ENCODE peak calls at places on chromosomes 12 and 14, in seven cellular contexts. One of them, this sample, is unnamed.

GRCh38 chr14:83164016-83164415 is 1630.4 kb upstream of the SEL1L start:
- DNase-seq in pancreas: no peak
- DNase-seq in ascending aorta: no peak
- DNase-seq in prostate gland: no peak
- DNase-seq in RWPE1: no peak
- DNase-seq in A549: no peak
- DNase-seq in choroid plexus epithelial cell: peak; percentile 89
- DNase-seq in this sample: no peak

GRCh38 chr12:77133566-77133965 is 68.2 kb upstream of the E2F7 start:
- DNase-seq in pancreas: peak; percentile 12
- DNase-seq in ascending aorta: no peak
- DNase-seq in prostate gland: no peak
- DNase-seq in RWPE1: peak; percentile 37
- DNase-seq in A549: peak; percentile 23
- DNase-seq in choroid plexus epithelial cell: peak; percentile 71
- DNase-seq in this sample: no peak

GRCh38 chr12:62396750-62397149 is 69.9 kb upstream of the MON2 start:
- DNase-seq in pancreas: no peak
- DNase-seq in ascending aorta: no peak
- DNase-seq in prostate gland: no peak
- DNase-seq in RWPE1: no peak
- DNase-seq in A549: no peak
- DNase-seq in choroid plexus epithelial cell: peak; percentile 56
- DNase-seq in this sample: no peak

GRCh38 chr14:58072288-58073071 is 79.5 kb downstream of the ARMH4 start:
- DNase-seq in pancreas: peak; percentile 60
- DNase-seq in ascending aorta: no peak
- DNase-seq in prostate gland: peak; percentile 35
- DNase-seq in RWPE1: peak; percentile 42
- DNase-seq in A549: peak; percentile 72
- DNase-seq in choroid plexus epithelial cell: peak; percentile 87
- DNase-seq in this sample: no peak

GRCh38 chr12:79128956-79129355 is 264.4 kb downstream of the SYT1 start:
- DNase-seq in pancreas: no peak
- DNase-seq in ascending aorta: no peak
- DNase-seq in prostate gland: no peak
- DNase-seq in RWPE1: no peak
- DNase-seq in A549: no peak
- DNase-seq in choroid plexus epithelial cell: peak; percentile 39
- DNase-seq in this sample: no peak

GRCh38 chr14:66137076-66137475 is 349.1 kb upstream of the CCDC196 start:
- DNase-seq in pancreas: no peak
- DNase-seq in ascending aorta: no peak
- DNase-seq in prostate gland: no peak
- DNase-seq in RWPE1: no peak
- DNase-seq in A549: no peak
- DNase-seq in choroid plexus epithelial cell: no peak
- DNase-seq in this sample: no peak

GRCh38 chr12:62205348-62205747 is 54.9 kb upstream of the USP15 start:
- DNase-seq in pancreas: no peak
- DNase-seq in ascending aorta: no peak
- DNase-seq in prostate gland: no peak
- DNase-seq in RWPE1: no peak
- DNase-seq in A549: no peak
- DNase-seq in choroid plexus epithelial cell: no peak
- DNase-seq in this sample: no peak

GRCh38 chr14:92945959-92946846 is 23.3 kb downstream of the CHGA start:
- DNase-seq in pancreas: peak; percentile 58
- DNase-seq in ascending aorta: no peak
- DNase-seq in prostate gland: peak; percentile 63
- DNase-seq in RWPE1: peak; percentile 65
- DNase-seq in A549: peak; percentile 91
- DNase-seq in choroid plexus epithelial cell: peak; percentile 73
- DNase-seq in this sample: no peak

GRCh38 chr14:104368751-104369100 is 210.8 kb upstream of the C14orf180 start:
- DNase-seq in pancreas: no peak
- DNase-seq in ascending aorta: no peak
- DNase-seq in prostate gland: no peak
- DNase-seq in RWPE1: no peak
- DNase-seq in A549: no peak
- DNase-seq in choroid plexus epithelial cell: no peak
- DNase-seq in this sample: no peak

GRCh38 chr14:104371917-104372316 is 207.6 kb upstream of the C14orf180 start:
- DNase-seq in pancreas: no peak
- DNase-seq in ascending aorta: no peak
- DNase-seq in prostate gland: no peak
- DNase-seq in RWPE1: no peak
- DNase-seq in A549: no peak
- DNase-seq in choroid plexus epithelial cell: no peak
- DNase-seq in this sample: no peak

GRCh38 chr14:104371031-104371430 is 208.5 kb upstream of the C14orf180 start:
- DNase-seq in pancreas: no peak
- DNase-seq in ascending aorta: no peak
- DNase-seq in prostate gland: no peak
- DNase-seq in RWPE1: no peak
- DNase-seq in A549: no peak
- DNase-seq in choroid plexus epithelial cell: no peak
- DNase-seq in this sample: no peak

GRCh38 chr14:104369208-104369607 is 210.4 kb upstream of the C14orf180 start:
- DNase-seq in pancreas: no peak
- DNase-seq in ascending aorta: no peak
- DNase-seq in prostate gland: no peak
- DNase-seq in RWPE1: no peak
- DNase-seq in A549: no peak
- DNase-seq in choroid plexus epithelial cell: no peak
- DNase-seq in this sample: no peak

GRCh38 chr14:104370256-104370870 is 209.2 kb upstream of the C14orf180 start:
- DNase-seq in pancreas: no peak
- DNase-seq in ascending aorta: no peak
- DNase-seq in prostate gland: peak; percentile 16
- DNase-seq in RWPE1: peak; percentile 23
- DNase-seq in A549: peak; percentile 49
- DNase-seq in choroid plexus epithelial cell: peak; percentile 4
- DNase-seq in this sample: no peak
- TF ChIP-seq CTCF in pancreas: no peak
- TF ChIP-seq CTCF in ascending aorta: no peak
- TF ChIP-seq CTCF in prostate gland: peak; percentile 66
- TF ChIP-seq CTCF in RWPE1: no peak
- TF ChIP-seq CTCF in A549: peak; percentile 35
- TF ChIP-seq CTCF in choroid plexus epithelial cell: peak; percentile 34
- TF ChIP-seq CTCF in this sample: no peak

GRCh38 chr14:77458249-77458950 is 507 bp downstream of the AHSA1 start:
- DNase-seq in pancreas: no peak
- DNase-seq in ascending aorta: no peak
- DNase-seq in prostate gland: peak; percentile 7
- DNase-seq in RWPE1: peak; percentile 22
- DNase-seq in A549: peak; percentile 18
- DNase-seq in choroid plexus epithelial cell: peak; percentile 43
- DNase-seq in this sample: peak; percentile 39

GRCh38 chr14:77459072-77459723 is 1.3 kb downstream of the AHSA1 start:
- DNase-seq in pancreas: peak; percentile 39
- DNase-seq in ascending aorta: peak; percentile 79
- DNase-seq in prostate gland: peak; percentile 54
- DNase-seq in RWPE1: peak; percentile 48
- DNase-seq in A549: peak; percentile 80
- DNase-seq in choroid plexus epithelial cell: peak; percentile 90
- DNase-seq in this sample: no peak

GRCh38 chr14:77457115-77457521 is 283 bp downstream of the VIPAS39 start:
- DNase-seq in pancreas: no peak
- DNase-seq in ascending aorta: no peak
- DNase-seq in prostate gland: no peak
- DNase-seq in RWPE1: peak; percentile 16
- DNase-seq in A549: no peak
- DNase-seq in choroid plexus epithelial cell: peak; percentile 50
- DNase-seq in this sample: no peak

GRCh38 chr14:77455966-77456640 is 1.3 kb downstream of the VIPAS39 start:
- DNase-seq in pancreas: no peak
- DNase-seq in ascending aorta: no peak
- DNase-seq in prostate gland: no peak
- DNase-seq in RWPE1: no peak
- DNase-seq in A549: no peak
- DNase-seq in choroid plexus epithelial cell: no peak
- DNase-seq in this sample: no peak

DNA sequence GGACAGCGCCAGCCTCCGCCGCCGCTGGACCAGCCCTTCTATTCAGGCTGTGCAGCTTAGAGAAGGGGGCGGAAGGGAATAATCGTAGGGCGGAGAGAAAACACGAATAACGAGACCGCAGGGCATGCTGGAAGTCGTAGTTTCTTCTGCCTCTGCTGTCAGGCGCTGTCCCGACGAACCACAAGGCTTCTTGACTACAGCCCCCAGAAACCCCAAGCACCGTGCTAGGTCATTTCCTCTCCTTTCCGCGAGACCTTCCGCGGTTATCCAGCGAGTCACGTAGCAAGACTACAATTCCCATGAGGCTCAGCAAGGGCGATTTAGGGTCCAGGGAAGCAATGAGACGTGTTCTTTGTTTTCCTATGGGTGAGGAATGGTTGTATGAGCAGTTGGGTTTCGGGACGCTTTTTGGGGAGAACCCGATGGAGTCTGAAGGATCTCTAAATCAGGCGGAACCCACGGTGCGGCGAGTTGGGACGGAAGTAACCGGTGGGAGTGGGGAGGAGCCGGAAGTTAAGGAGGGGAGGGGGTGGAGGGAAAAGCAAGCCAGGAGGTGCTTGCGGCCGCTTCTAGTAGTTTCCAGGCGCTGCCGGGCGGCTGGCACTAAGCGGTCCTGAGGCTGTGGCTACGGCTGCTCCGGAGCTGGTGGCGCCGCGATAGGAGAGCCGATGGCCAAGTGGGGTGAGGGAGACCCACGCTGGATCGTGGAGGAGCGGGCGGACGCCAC is at the start of the genes AHSA1 and VIPAS39:
- DNase-seq in pancreas: peak; percentile 95
- DNase-seq in ascending aorta: peak; percentile 98
- DNase-seq in prostate gland: peak; percentile 97
- DNase-seq in RWPE1: peak; percentile 93
- DNase-seq in A549: peak; percentile 99
- DNase-seq in choroid plexus epithelial cell: peak; percentile 100
- DNase-seq in this sample: peak; percentile 79
- TF ChIP-seq CTCF in pancreas: no peak
- TF ChIP-seq CTCF in ascending aorta: no peak
- TF ChIP-seq CTCF in prostate gland: peak; percentile 14
- TF ChIP-seq CTCF in RWPE1: no peak
- TF ChIP-seq CTCF in A549: no peak
- TF ChIP-seq CTCF in choroid plexus epithelial cell: no peak
- TF ChIP-seq CTCF in this sample: no peak

DNA sequence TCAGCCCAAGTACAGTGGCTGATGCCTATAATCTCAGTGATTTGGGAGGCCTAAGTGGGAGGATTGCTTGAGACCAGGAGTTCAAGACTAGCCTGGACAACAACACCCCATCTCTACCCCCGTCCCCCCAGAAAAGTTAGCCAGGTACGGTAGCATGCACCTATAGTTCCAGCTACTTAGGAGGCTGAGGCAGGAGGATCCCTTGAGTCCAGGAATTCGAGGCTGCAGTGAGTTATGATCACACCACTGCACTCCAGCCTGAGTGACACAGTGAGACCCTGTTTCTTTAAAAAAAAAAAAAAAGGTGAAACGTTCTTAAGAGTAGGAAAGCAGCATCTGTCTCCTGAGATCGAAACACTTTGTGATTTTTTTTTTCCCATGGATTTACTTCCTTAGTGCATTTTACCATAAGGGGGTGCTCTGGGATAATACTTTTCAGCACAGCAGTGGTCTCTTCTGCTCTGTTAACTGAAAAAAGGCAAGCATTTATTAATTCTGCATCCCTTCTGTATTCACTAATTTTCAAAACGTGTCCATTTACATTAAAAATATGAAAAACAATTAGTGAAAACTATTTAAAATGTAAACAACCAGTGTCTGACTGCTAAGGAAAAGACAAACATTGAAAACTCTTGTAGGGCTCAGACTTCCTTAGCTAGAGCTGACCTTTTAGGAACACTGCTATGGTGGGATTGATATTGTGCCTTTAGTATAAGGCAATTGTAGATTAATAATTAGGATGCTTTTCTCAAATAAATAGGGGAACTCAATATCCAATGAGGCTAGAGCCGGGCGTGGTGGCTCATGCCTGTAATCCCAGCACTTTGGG is 31.2 kb upstream of the USP44 start:
- DNase-seq in pancreas: no peak
- DNase-seq in ascending aorta: no peak
- DNase-seq in prostate gland: no peak
- DNase-seq in RWPE1: peak; percentile 38
- DNase-seq in A549: peak; percentile 75
- DNase-seq in choroid plexus epithelial cell: peak; percentile 72
- DNase-seq in this sample: no peak
- TF ChIP-seq CTCF in pancreas: peak; percentile 33
- TF ChIP-seq CTCF in ascending aorta: peak; percentile 73
- TF ChIP-seq CTCF in prostate gland: peak; percentile 52
- TF ChIP-seq CTCF in RWPE1: peak; percentile 67
- TF ChIP-seq CTCF in A549: peak; percentile 93
- TF ChIP-seq CTCF in choroid plexus epithelial cell: peak; percentile 57
- TF ChIP-seq CTCF in this sample: no peak

GRCh38 chr12:56188786-56189335 is 422 bp downstream of the SMARCC2 start:
- DNase-seq in pancreas: no peak
- DNase-seq in ascending aorta: peak; percentile 69
- DNase-seq in prostate gland: peak; percentile 13
- DNase-seq in RWPE1: no peak
- DNase-seq in A549: no peak
- DNase-seq in choroid plexus epithelial cell: no peak
- DNase-seq in this sample: no peak

GRCh38 chr12:56188116-56188785 is 1.0 kb downstream of the SMARCC2 start:
- DNase-seq in pancreas: no peak
- DNase-seq in ascending aorta: no peak
- DNase-seq in prostate gland: no peak
- DNase-seq in RWPE1: no peak
- DNase-seq in A549: no peak
- DNase-seq in choroid plexus epithelial cell: peak; percentile 32
- DNase-seq in this sample: no peak

GRCh38 chr12:56190695-56191155 is 1.4 kb upstream of the SMARCC2 start:
- DNase-seq in pancreas: no peak
- DNase-seq in ascending aorta: no peak
- DNase-seq in prostate gland: no peak
- DNase-seq in RWPE1: no peak
- DNase-seq in A549: peak; percentile 33
- DNase-seq in choroid plexus epithelial cell: no peak
- DNase-seq in this sample: no peak

GRCh38 chr12:56189336-56189917 is at the start of gene SMARCC2:
- DNase-seq in pancreas: peak; percentile 91
- DNase-seq in ascending aorta: peak; percentile 94
- DNase-seq in prostate gland: peak; percentile 87
- DNase-seq in RWPE1: peak; percentile 91
- DNase-seq in A549: peak; percentile 92
- DNase-seq in choroid plexus epithelial cell: peak; percentile 89
- DNase-seq in this sample: peak; percentile 82

DNA sequence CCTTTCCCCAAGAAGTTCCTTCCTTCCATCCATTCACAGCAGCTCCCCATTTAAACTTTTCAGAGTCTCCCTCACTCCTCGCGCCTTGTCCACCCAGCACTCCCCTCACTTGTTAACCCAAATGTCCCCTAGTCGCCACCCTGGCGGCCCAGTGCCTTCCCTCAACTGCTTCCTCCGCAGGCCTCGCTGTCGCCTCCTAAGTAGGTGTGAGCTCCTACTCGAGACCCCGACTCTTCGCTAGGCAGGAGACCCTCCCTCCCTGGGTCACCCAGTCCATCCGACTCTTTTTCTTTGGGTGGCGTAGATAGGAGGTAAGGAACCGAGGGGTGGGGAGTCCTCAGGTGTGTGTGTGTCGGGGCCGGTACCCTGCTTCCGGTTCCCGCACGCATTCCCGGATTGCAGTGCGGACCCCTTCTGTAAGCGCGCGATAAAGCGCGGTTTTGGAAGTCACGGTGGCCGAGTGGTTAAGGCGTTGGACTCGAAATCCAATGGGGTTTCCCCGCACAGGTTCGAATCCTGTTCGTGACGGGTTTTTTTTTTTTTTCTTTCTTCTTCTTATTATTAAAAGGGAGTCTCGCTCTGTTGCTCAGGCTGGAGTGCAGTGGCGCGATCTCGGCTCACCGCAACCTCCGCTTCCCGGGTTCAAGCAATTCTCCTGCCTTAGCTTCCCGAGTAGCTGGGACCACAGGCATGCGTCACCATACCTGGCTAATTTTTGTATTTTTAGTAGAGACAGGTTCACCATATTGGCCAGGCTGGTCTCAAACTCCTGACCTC is 823 bp upstream of the SMARCC2 start:
- DNase-seq in pancreas: peak; percentile 96
- DNase-seq in ascending aorta: peak; percentile 89
- DNase-seq in prostate gland: peak; percentile 76
- DNase-seq in RWPE1: peak; percentile 71
- DNase-seq in A549: peak; percentile 94
- DNase-seq in choroid plexus epithelial cell: peak; percentile 91
- DNase-seq in this sample: peak; percentile 72
- TF ChIP-seq CTCF in pancreas: no peak
- TF ChIP-seq CTCF in ascending aorta: no peak
- TF ChIP-seq CTCF in prostate gland: no peak
- TF ChIP-seq CTCF in RWPE1: no peak
- TF ChIP-seq CTCF in A549: no peak
- TF ChIP-seq CTCF in choroid plexus epithelial cell: peak; percentile 1
- TF ChIP-seq CTCF in this sample: no peak